ENCODE peak calls at places on chromosomes 6 and 20, in eight cellular contexts. One of them, this sample, is unnamed.

GRCh38 chr6:76862966-76863365 is 600.3 kb downstream of the HTR1B start:
- DNase-seq in esophagus squamous epithelium: no peak
- DNase-seq in uterus: no peak
- DNase-seq in stomach: no peak
- DNase-seq in Peyer's patch: no peak
- DNase-seq in body of pancreas: no peak
- DNase-seq in upper lobe of left lung: no peak
- DNase-seq in tibial nerve: no peak
- DNase-seq in this sample: no peak

GRCh38 chr20:14478126-14478525 is 140.7 kb upstream of the FLRT3 start:
- DNase-seq in esophagus squamous epithelium: no peak
- DNase-seq in uterus: no peak
- DNase-seq in stomach: no peak
- DNase-seq in Peyer's patch: no peak
- DNase-seq in body of pancreas: no peak
- DNase-seq in upper lobe of left lung: no peak
- DNase-seq in tibial nerve: no peak
- DNase-seq in this sample: no peak

GRCh38 chr20:12153616-12154015 is 235.9 kb downstream of the BTBD3 start:
- DNase-seq in esophagus squamous epithelium: no peak
- DNase-seq in uterus: no peak
- DNase-seq in stomach: no peak
- DNase-seq in Peyer's patch: no peak
- DNase-seq in body of pancreas: no peak
- DNase-seq in upper lobe of left lung: no peak
- DNase-seq in tibial nerve: no peak
- DNase-seq in this sample: no peak

GRCh38 chr6:42254505-42254904 is 36.8 kb upstream of the MRPS10 start:
- DNase-seq in esophagus squamous epithelium: no peak
- DNase-seq in uterus: no peak
- DNase-seq in stomach: no peak
- DNase-seq in Peyer's patch: no peak
- DNase-seq in body of pancreas: no peak
- DNase-seq in upper lobe of left lung: no peak
- DNase-seq in tibial nerve: no peak
- DNase-seq in this sample: no peak

GRCh38 chr6:11386726-11387125 is 150.8 kb upstream of the TMEM170B start:
- DNase-seq in esophagus squamous epithelium: no peak
- DNase-seq in uterus: no peak
- DNase-seq in stomach: no peak
- DNase-seq in Peyer's patch: no peak
- DNase-seq in body of pancreas: no peak
- DNase-seq in upper lobe of left lung: no peak
- DNase-seq in tibial nerve: no peak
- DNase-seq in this sample: no peak

GRCh38 chr6:1222426-1223311 is 89.2 kb upstream of the FOXQ1 start:
- DNase-seq in esophagus squamous epithelium: no peak
- DNase-seq in uterus: no peak
- DNase-seq in stomach: no peak
- DNase-seq in Peyer's patch: no peak
- DNase-seq in body of pancreas: no peak
- DNase-seq in upper lobe of left lung: no peak
- DNase-seq in tibial nerve: no peak
- DNase-seq in this sample: no peak

GRCh38 chr20:44702776-44703175 is 12.4 kb upstream of the CCN5 start:
- DNase-seq in esophagus squamous epithelium: peak
- DNase-seq in uterus: peak
- DNase-seq in stomach: peak
- DNase-seq in Peyer's patch: no peak
- DNase-seq in body of pancreas: peak
- DNase-seq in upper lobe of left lung: peak
- DNase-seq in tibial nerve: peak
- DNase-seq in this sample: no peak

GRCh38 chr20:40687384-40688128 is 1.5 kb downstream of the MAFB start:
- DNase-seq in esophagus squamous epithelium: no peak
- DNase-seq in uterus: peak
- DNase-seq in stomach: peak
- DNase-seq in Peyer's patch: peak
- DNase-seq in body of pancreas: peak
- DNase-seq in upper lobe of left lung: peak
- DNase-seq in tibial nerve: no peak
- DNase-seq in this sample: no peak

GRCh38 chr6:154731296-154732218 is 1.7 kb upstream of the SCAF8 start:
- DNase-seq in esophagus squamous epithelium: no peak
- DNase-seq in uterus: no peak
- DNase-seq in stomach: no peak
- DNase-seq in Peyer's patch: no peak
- DNase-seq in body of pancreas: no peak
- DNase-seq in upper lobe of left lung: peak
- DNase-seq in tibial nerve: no peak
- DNase-seq in this sample: no peak

GRCh38 chr6:154736613-154737259 is 3.5 kb downstream of the SCAF8 start:
- DNase-seq in esophagus squamous epithelium: no peak
- DNase-seq in uterus: no peak
- DNase-seq in stomach: no peak
- DNase-seq in Peyer's patch: no peak
- DNase-seq in body of pancreas: no peak
- DNase-seq in upper lobe of left lung: no peak
- DNase-seq in tibial nerve: no peak
- DNase-seq in this sample: no peak

GRCh38 chr6:154733610-154734379 is 579 bp downstream of the SCAF8 start:
- DNase-seq in esophagus squamous epithelium: peak
- DNase-seq in uterus: peak
- DNase-seq in stomach: peak
- DNase-seq in Peyer's patch: peak
- DNase-seq in body of pancreas: peak
- DNase-seq in upper lobe of left lung: peak
- DNase-seq in tibial nerve: peak
- DNase-seq in this sample: peak

GRCh38 chr6:154732538-154732823 is 735 bp upstream of the SCAF8 start:
- DNase-seq in esophagus squamous epithelium: no peak
- DNase-seq in uterus: no peak
- DNase-seq in stomach: no peak
- DNase-seq in Peyer's patch: no peak
- DNase-seq in body of pancreas: no peak
- DNase-seq in upper lobe of left lung: no peak
- DNase-seq in tibial nerve: no peak
- DNase-seq in this sample: no peak

DNA sequence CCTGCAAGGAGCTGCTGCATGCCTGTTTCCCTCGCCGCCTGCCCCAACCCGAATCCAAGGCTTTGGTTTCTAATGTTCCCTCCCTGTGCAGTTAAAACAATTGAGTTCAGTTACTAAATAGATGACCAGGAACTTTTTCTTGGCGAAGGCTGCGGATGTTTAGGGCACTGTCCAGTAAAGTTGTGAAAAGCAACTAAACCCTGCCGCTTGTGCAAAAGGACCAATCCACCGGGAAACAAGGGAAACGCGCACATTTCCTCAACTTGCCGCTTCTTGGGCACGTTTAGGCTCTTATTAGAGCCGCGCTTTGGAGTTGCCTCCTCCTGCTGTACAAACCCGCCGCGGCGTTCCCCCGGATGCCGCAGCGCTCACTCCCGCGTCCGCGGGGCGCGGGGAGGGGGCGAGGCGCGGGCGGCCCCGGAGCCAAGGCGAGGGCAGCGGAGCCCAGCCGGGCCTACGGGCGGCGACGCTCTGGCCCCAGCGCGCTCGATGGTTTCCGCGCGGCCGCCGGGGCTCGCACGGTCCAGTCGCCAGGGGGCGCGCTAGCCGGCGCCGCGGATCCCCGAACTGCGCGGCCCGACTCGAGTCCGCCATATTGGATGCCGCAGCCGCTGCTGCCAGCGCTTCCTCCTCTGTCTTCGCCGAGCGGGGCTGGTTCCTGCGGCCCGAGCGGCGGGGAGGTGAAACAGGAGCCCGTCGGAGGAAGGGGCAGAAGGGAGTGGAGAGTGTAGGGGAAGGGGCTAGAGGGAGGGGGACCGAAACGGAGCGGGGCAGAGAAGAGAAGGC is at the start of gene SCAF8:
- DNase-seq in esophagus squamous epithelium: peak
- DNase-seq in uterus: peak
- DNase-seq in stomach: peak
- DNase-seq in Peyer's patch: peak
- DNase-seq in body of pancreas: peak
- DNase-seq in upper lobe of left lung: peak
- DNase-seq in tibial nerve: peak
- DNase-seq in this sample: peak
- TF ChIP-seq POLR2A in esophagus squamous epithelium: peak
- TF ChIP-seq POLR2A in uterus: peak
- TF ChIP-seq POLR2A in stomach: no peak
- TF ChIP-seq POLR2A in Peyer's patch: no peak
- TF ChIP-seq POLR2A in body of pancreas: peak
- TF ChIP-seq POLR2A in upper lobe of left lung: no peak
- TF ChIP-seq POLR2A in tibial nerve: peak
- TF ChIP-seq POLR2A in this sample: peak

DNA sequence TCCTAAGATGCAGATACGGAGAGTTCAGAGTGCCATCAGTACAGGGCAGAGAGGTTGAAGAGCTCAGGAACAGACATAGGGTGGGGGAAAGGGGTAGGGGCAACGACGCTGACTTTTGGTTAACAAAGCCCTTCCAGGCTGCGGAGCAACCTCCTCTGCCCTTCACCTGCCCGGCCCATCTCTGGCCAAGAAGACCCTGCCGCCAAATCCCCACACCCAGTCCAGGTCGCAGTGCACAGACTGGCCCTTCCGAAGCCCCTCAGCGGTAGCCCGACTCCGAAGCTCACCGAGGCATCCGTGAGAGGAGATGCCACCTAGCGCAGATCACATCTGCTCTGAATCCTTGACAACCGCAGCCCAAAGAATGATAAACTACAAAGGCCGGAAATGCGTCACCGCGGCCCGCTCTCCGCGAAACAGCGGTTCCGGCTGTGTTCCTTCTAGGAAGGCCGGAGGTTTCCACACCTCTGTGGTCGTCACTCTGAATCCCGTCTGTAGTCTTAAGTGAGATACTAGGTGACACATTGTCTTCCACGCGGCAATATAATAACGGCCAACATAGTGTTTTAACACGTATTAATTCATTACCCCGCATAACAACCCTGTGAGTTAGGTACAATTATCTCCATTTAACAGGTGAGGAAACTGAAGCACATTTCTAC is at the start of gene ZSCAN23:
- DNase-seq in esophagus squamous epithelium: peak
- DNase-seq in uterus: peak
- DNase-seq in stomach: peak
- DNase-seq in Peyer's patch: peak
- DNase-seq in body of pancreas: peak
- DNase-seq in upper lobe of left lung: peak
- DNase-seq in tibial nerve: peak
- DNase-seq in this sample: peak
- TF ChIP-seq POLR2A in esophagus squamous epithelium: no peak
- TF ChIP-seq POLR2A in uterus: no peak
- TF ChIP-seq POLR2A in stomach: no peak
- TF ChIP-seq POLR2A in Peyer's patch: no peak
- TF ChIP-seq POLR2A in body of pancreas: peak
- TF ChIP-seq POLR2A in upper lobe of left lung: no peak
- TF ChIP-seq POLR2A in tibial nerve: no peak
- TF ChIP-seq POLR2A in this sample: peak

GRCh38 chr6:49462599-49462926 is 490 bp downstream of the MMUT start:
- DNase-seq in esophagus squamous epithelium: no peak
- DNase-seq in uterus: no peak
- DNase-seq in stomach: no peak
- DNase-seq in Peyer's patch: no peak
- DNase-seq in body of pancreas: no peak
- DNase-seq in upper lobe of left lung: no peak
- DNase-seq in tibial nerve: no peak
- DNase-seq in this sample: no peak

GRCh38 chr6:49463612-49463967 is 420 bp downstream of the CENPQ start:
- DNase-seq in esophagus squamous epithelium: no peak
- DNase-seq in uterus: no peak
- DNase-seq in stomach: no peak
- DNase-seq in Peyer's patch: no peak
- DNase-seq in body of pancreas: no peak
- DNase-seq in upper lobe of left lung: no peak
- DNase-seq in tibial nerve: no peak
- DNase-seq in this sample: no peak

GRCh38 chr6:49462071-49462470 is 982 bp downstream of the MMUT start:
- DNase-seq in esophagus squamous epithelium: no peak
- DNase-seq in uterus: no peak
- DNase-seq in stomach: no peak
- DNase-seq in Peyer's patch: no peak
- DNase-seq in body of pancreas: no peak
- DNase-seq in upper lobe of left lung: no peak
- DNase-seq in tibial nerve: no peak
- DNase-seq in this sample: no peak

GRCh38 chr6:49464691-49465090 is 1.5 kb downstream of the CENPQ start:
- DNase-seq in esophagus squamous epithelium: no peak
- DNase-seq in uterus: no peak
- DNase-seq in stomach: no peak
- DNase-seq in Peyer's patch: no peak
- DNase-seq in body of pancreas: no peak
- DNase-seq in upper lobe of left lung: no peak
- DNase-seq in tibial nerve: no peak
- DNase-seq in this sample: no peak

GRCh38 chr6:49462927-49463611 is at the start of the genes CENPQ and MMUT:
- DNase-seq in esophagus squamous epithelium: peak
- DNase-seq in uterus: peak
- DNase-seq in stomach: peak
- DNase-seq in Peyer's patch: peak
- DNase-seq in body of pancreas: peak
- DNase-seq in upper lobe of left lung: peak
- DNase-seq in tibial nerve: peak
- DNase-seq in this sample: peak
- TF ChIP-seq POLR2A in esophagus squamous epithelium: peak
- TF ChIP-seq POLR2A in uterus: peak
- TF ChIP-seq POLR2A in stomach: peak
- TF ChIP-seq POLR2A in Peyer's patch: peak
- TF ChIP-seq POLR2A in body of pancreas: peak
- TF ChIP-seq POLR2A in upper lobe of left lung: no peak
- TF ChIP-seq POLR2A in tibial nerve: peak
- TF ChIP-seq POLR2A in this sample: peak

GRCh38 chr20:51567622-51568021 is 25.1 kb upstream of the NFATC2 start:
- DNase-seq in esophagus squamous epithelium: no peak
- DNase-seq in uterus: no peak
- DNase-seq in stomach: no peak
- DNase-seq in Peyer's patch: no peak
- DNase-seq in body of pancreas: no peak
- DNase-seq in upper lobe of left lung: no peak
- DNase-seq in tibial nerve: no peak
- DNase-seq in this sample: no peak

GRCh38 chr20:51566594-51566993 is 24.1 kb upstream of the NFATC2 start:
- DNase-seq in esophagus squamous epithelium: no peak
- DNase-seq in uterus: no peak
- DNase-seq in stomach: no peak
- DNase-seq in Peyer's patch: no peak
- DNase-seq in body of pancreas: no peak
- DNase-seq in upper lobe of left lung: no peak
- DNase-seq in tibial nerve: no peak
- DNase-seq in this sample: no peak

GRCh38 chr20:51571470-51571794 is 28.9 kb upstream of the NFATC2 start:
- DNase-seq in esophagus squamous epithelium: no peak
- DNase-seq in uterus: no peak
- DNase-seq in stomach: no peak
- DNase-seq in Peyer's patch: no peak
- DNase-seq in body of pancreas: no peak
- DNase-seq in upper lobe of left lung: no peak
- DNase-seq in tibial nerve: no peak
- DNase-seq in this sample: no peak

GRCh38 chr20:51570755-51571469 is 28.4 kb upstream of the NFATC2 start:
- DNase-seq in esophagus squamous epithelium: no peak
- DNase-seq in uterus: no peak
- DNase-seq in stomach: no peak
- DNase-seq in Peyer's patch: no peak
- DNase-seq in body of pancreas: no peak
- DNase-seq in upper lobe of left lung: no peak
- DNase-seq in tibial nerve: no peak
- DNase-seq in this sample: no peak

DNA sequence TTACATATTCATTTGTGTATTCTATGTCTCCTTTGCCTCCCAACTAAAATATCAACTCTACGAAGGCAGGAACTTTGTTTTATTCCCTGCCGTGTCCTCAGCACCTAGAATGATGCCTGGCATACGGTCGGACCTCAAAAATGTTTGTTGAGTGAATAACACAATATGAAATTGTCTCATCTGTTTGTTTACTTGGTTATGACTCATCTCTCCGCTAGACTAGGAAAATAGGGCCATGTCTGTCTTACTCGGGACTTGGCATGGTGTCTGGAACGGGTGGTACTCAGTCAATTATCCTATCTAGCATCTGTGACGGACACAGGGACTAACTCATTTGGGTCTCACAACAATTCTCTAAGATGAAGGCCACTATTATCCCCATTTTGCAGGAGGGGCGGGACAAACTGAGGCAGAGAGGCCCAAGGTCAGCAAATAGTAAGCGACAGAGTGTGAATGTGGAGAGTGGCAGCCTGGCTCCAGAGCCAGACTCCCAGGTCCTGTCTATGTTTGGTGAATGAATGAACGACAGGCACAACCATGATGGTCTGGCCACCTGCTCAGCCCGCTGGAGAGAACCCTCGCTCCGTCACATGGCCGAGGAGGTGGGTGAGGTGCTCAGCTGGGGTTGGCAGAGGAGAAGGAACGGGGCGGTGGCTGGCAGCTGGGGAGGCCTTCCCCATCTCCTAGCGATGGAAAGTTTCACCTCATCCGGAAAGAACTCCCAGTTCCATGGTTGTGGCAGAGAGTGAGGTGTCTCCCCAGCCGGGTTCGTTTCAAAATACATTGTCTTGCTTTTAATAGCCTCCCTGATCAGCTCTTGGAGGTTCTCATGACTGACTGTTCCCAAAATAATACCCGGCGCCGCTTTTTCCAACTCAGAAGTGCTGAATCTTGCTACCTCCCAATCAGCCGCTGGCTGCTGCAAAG is 27.6 kb upstream of the NFATC2 start:
- DNase-seq in esophagus squamous epithelium: no peak
- DNase-seq in uterus: no peak
- DNase-seq in stomach: no peak
- DNase-seq in Peyer's patch: no peak
- DNase-seq in body of pancreas: no peak
- DNase-seq in upper lobe of left lung: no peak
- DNase-seq in tibial nerve: no peak
- DNase-seq in this sample: no peak
- TF ChIP-seq POLR2A in esophagus squamous epithelium: no peak
- TF ChIP-seq POLR2A in uterus: no peak
- TF ChIP-seq POLR2A in stomach: no peak
- TF ChIP-seq POLR2A in Peyer's patch: no peak
- TF ChIP-seq POLR2A in body of pancreas: no peak
- TF ChIP-seq POLR2A in upper lobe of left lung: no peak
- TF ChIP-seq POLR2A in tibial nerve: no peak
- TF ChIP-seq POLR2A in this sample: no peak